ENCODE peak calls at places on chromosomes 3 and 15, in seven cellular contexts. J is right atrium auricular region, N is brain microvascular endothelial cell, S is adrenal gland, H is HCT116, X is mucosa of descending colon, E is cardiac muscle cell. O is an unnamed sample.
A peak's percentile ranks its signal among the peaks of the same experiment; 100 is the strongest.

GRCh38 chr3:27253391-27253790 is 115.8 kb downstream of the NEK10 start:
- DNase-seq in J (no peak), N (no peak), S (no peak), H (no peak), X (no peak), E (no peak), O (no peak)

GRCh38 chr15:56732135-56732880 is 1.0 kb downstream of the ZNF280D start:
- DNase-seq in J (no peak), N (peak; percentile 44), S (peak; percentile 12), H (no peak), X (no peak), E (no peak), O (peak; percentile 36)

GRCh38 chr3:55169608-55170010 is 241.8 kb upstream of the LRTM1 start:
- DNase-seq in J (no peak), N (peak; percentile 96), S (no peak), H (no peak), X (no peak), E (no peak), O (no peak)

GRCh38 chr15:54120949-54121463 is 142.8 kb downstream of the UNC13C start:
- DNase-seq in J (no peak), N (no peak), S (no peak), H (no peak), X (no peak), E (no peak), O (no peak)

GRCh38 chr3:49617390-49618013 is 56.6 kb upstream of the APEH start:
- DNase-seq in J (no peak), N (no peak), S (no peak), H (no peak), X (no peak), E (no peak), O (no peak)

GRCh38 chr15:25624504-25625172 is 185.8 kb upstream of the UBE3A start:
- DNase-seq in J (peak; percentile 63), N (no peak), S (no peak), H (no peak), X (no peak), E (no peak), O (no peak)

GRCh38 chr3:191307341-191307740 is 21.9 kb upstream of the CCDC50 start:
- DNase-seq in J (no peak), N (no peak), S (no peak), H (no peak), X (no peak), E (no peak), O (no peak)

GRCh38 chr3:111715911-111716523 is 120.9 kb upstream of the ZBED2 start:
- DNase-seq in J (no peak), N (peak; percentile 79), S (peak; percentile 49), H (no peak), X (no peak), E (peak; percentile 66), O (peak; percentile 53)

GRCh38 chr3:127777332-127777731 is 45.0 kb downstream of the MGLL start:
- DNase-seq in J (no peak), N (no peak), S (no peak), H (no peak), X (no peak), E (no peak), O (no peak)

GRCh38 chr3:46558184-46559029 is 7.7 kb downstream of the LRRC2 start:
- DNase-seq in J (peak; percentile 74), N (peak; percentile 65), S (peak; percentile 75), H (peak; percentile 90), X (peak; percentile 87), E (peak; percentile 59), O (peak; percentile 87)

GRCh38 chr3:159263750-159264561 is 462.1 kb downstream of the MFSD1 start:
- DNase-seq in J (no peak), N (peak; percentile 63), S (peak; percentile 38), H (peak; percentile 31), X (no peak), E (peak; percentile 57), O (peak; percentile 24)

GRCh38 chr3:179765396-179765795 is 112.6 kb downstream of the USP13 start:
- DNase-seq in J (no peak), N (no peak), S (no peak), H (no peak), X (no peak), E (no peak), O (no peak)

GRCh38 chr3:171330936-171331335 is 129.3 kb downstream of the TNIK start:
- DNase-seq in J (no peak), N (no peak), S (no peak), H (no peak), X (no peak), E (no peak), O (no peak)

GRCh38 chr3:102529452-102529851 is 94.6 kb downstream of the ZPLD1 start:
- DNase-seq in J (no peak), N (no peak), S (no peak), H (peak; percentile 39), X (no peak), E (peak; percentile 3), O (peak; percentile 11)

GRCh38 chr15:39997031-39997430 is 42.0 kb downstream of the SRP14 start:
- DNase-seq in J (no peak), N (no peak), S (no peak), H (no peak), X (no peak), E (no peak), O (no peak)

GRCh38 chr3:8286749-8287148 is 214.9 kb upstream of the LMCD1 start:
- DNase-seq in J (no peak), N (no peak), S (no peak), H (no peak), X (no peak), E (peak; percentile 7), O (no peak)

GRCh38 chr15:88622605-88622975 is 1.4 kb downstream of the AEN start:
- DNase-seq in J (no peak), N (no peak), S (no peak), H (no peak), X (no peak), E (no peak), O (no peak)

GRCh38 chr15:88624971-88625290 is 3.8 kb downstream of the AEN start:
- DNase-seq in J (no peak), N (no peak), S (no peak), H (no peak), X (no peak), E (no peak), O (no peak)

GRCh38 chr15:88624156-88624970 is 3.2 kb downstream of the AEN start:
- DNase-seq in J (no peak), N (no peak), S (no peak), H (no peak), X (no peak), E (peak; percentile 35), O (peak; percentile 75)

GRCh38 chr15:88623061-88623460 is 1.9 kb downstream of the AEN start:
- DNase-seq in J (no peak), N (peak; percentile 81), S (peak; percentile 76), H (peak; percentile 64), X (no peak), E (no peak), O (peak; percentile 60)

DNA sequence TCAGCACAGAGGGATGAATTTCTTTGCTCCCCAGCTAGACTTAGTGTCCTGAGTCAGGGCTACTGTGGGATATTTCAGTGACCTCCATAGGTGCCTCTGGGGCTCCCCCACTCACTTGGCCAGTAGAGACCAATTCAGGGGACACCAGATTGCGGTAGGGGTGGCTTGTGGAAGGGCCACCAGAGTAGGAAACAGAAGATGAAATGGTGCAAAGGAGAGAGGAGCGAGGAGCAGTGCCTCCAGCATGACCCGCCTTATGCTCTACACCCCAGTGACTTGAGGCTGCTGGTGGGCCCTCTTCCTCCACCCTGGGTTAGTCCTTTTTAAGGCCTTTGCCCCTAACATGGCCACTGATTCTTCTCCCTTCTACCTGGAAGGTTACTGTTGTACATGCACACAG is 2.5 kb downstream of the AEN start:
- DNase-seq in J (no peak), N (no peak), S (no peak), H (no peak), X (no peak), E (no peak), O (no peak)
- H3K4me3 ChIP-seq in J (no peak overlapping the region), N (peak overlapping the region; percentile 12), S (no peak overlapping the region), H (no peak overlapping the region), X (no peak overlapping the region), E (no peak overlapping the region), O (peak overlapping the region; percentile 68)

GRCh38 chr15:33675246-33675645 is 293.1 kb upstream of the CHRM5 start:
- DNase-seq in J (no peak), N (peak; percentile 6), S (no peak), H (peak; percentile 26), X (no peak), E (peak; percentile 49), O (peak; percentile 69)
- TF ChIP-seq CTCF in J (peak; percentile 45), N (peak; percentile 57), S (peak; percentile 46), H (peak; percentile 16), X (no peak), E (peak; percentile 43), O (peak; percentile 50)

DNA sequence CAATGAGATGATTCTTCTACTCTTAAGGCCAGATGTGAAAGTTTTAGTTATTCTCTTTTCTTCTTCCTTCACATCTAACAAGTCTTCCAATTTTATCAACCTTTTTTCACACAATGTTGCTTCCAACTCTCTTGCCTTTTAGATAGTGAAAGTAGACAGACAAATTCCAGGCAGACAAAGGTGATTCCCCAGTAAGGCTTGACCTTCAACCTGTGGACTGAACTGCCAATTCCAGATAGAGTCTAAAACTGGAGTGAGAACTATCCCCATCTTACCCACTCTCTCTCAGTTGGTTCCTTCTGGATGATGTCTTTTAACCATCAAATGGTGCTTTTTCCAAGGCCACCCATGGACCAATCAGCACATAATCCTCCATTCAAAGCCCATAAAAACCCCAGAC is 159.0 kb downstream of the NSUN3 start:
- DNase-seq in J (no peak), N (no peak), S (no peak), H (no peak), X (no peak), E (no peak), O (no peak)
- H3K4me3 ChIP-seq in J (no peak overlapping the region), N (no peak overlapping the region), S (no peak overlapping the region), H (no peak overlapping the region), X (no peak overlapping the region), E (no peak overlapping the region), O (no peak overlapping the region)

GRCh38 chr3:133938770-133939495 is 43.3 kb upstream of the RAB6B start:
- DNase-seq in J (no peak), N (no peak), S (no peak), H (no peak), X (no peak), E (no peak), O (no peak)
- TF ChIP-seq CTCF in J (peak; percentile 21), N (peak; percentile 58), S (no peak), H (no peak), X (no peak), E (peak; percentile 30), O (no peak)

DNA sequence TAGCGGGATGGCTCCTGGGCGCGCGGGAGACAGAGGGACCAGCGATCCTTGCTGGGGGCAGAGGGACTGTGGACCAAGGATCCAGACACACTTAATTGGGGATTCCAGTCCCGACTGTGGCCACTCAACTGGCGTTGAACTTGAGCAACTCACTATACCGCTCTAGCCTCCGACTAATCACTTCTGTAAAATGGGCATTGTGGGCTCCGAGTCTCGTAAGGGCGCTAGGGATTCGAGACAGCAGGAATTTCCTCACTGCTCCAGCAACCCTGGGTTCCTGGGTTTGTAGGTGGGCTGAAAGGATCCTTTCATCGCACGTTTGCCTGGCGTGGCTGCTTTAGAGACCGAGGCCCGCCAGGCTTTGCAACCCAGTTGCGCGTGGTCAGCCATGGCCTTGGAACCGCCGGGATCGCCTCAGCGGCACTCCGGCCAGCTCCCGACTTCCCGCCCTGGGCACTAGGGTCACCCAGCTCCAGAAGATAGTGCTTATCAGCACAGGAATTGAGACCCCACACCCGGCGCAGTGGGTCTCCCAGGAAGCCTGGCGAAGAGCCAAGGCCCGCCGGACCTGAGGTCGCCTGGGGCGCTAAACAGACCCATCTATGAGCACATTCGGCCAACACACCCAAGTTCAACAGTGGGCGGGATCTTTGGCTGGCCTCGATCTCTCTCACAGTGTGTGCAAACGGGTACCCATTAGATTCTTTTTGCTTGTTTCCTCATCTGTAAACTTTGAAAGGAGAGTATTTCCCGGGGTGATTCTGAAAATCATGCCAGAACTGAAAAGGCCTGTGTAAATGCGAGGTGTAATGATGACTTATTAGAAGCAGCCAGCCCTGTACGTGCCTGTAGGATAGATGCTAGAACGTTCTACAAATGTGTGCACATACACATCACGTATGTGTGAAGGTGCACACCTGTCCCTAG is 9.9 kb downstream of the FOXL2 start:
- DNase-seq in J (no peak), N (no peak), S (no peak), H (no peak), X (no peak), E (no peak), O (no peak)
- H3K4me3 ChIP-seq in J (no peak overlapping the region), N (no peak overlapping the region), S (no peak overlapping the region), H (peak overlapping the region; percentile 43), X (no peak overlapping the region), E (no peak overlapping the region), O (no peak overlapping the region)